ENCODE peak calls at places on chromosome 6, in seven cellular contexts. P is stimulated activated naive CD8-positive, alpha-beta T cell treated with anti-CD3 and anti-CD28 coated beads, Interleukin-15, Interleukin-2, amounts not matched to agents 100 U/mL and 50 U/mL, for 24 hours; D is NCI-H748 treated with DMSO at 0.1 percent for 48 hours; K is GM12891; L is PC-3; Z is amniotic stem cell; A is NCI-H226. T is an unnamed sample.

GRCh38 chr6:148501178-148501590 is 158.5 kb downstream of the SASH1 start:
- DNase-seq in P (no peak), D (no peak), K (no peak), L (peak; percentile 87), Z (no peak), A (no peak), T (no peak)

GRCh38 chr6:169172435-169172834 is 81.2 kb downstream of the THBS2 start:
- DNase-seq in P (no peak), D (no peak), K (no peak), L (peak; percentile 59), Z (peak; percentile 79), A (peak; percentile 99), T (no peak)

GRCh38 chr6:49939993-49940498 is 23.9 kb downstream of the DEFB114 start:
- DNase-seq in P (no peak), D (peak; percentile 39), K (no peak), L (no peak), Z (no peak), A (peak; percentile 4), T (no peak)

GRCh38 chr6:40355532-40355931 is 231.6 kb downstream of the LRFN2 start:
- DNase-seq in P (no peak), D (no peak), K (no peak), L (no peak), Z (no peak), A (no peak), T (no peak)

GRCh38 chr6:75089921-75090320 is 115.9 kb downstream of the COL12A1 start:
- DNase-seq in P (no peak), D (no peak), K (no peak), L (no peak), Z (no peak), A (no peak), T (no peak)

GRCh38 chr6:19731286-19731685 is 105.9 kb upstream of the ID4 start:
- DNase-seq in P (no peak), D (no peak), K (no peak), L (peak; percentile 87), Z (peak; percentile 48), A (peak; percentile 93), T (no peak)

GRCh38 chr6:139062921-139063320 is 34.4 kb downstream of the ABRACL start:
- DNase-seq in P (no peak), D (no peak), K (no peak), L (no peak), Z (peak; percentile 0), A (no peak), T (no peak)

GRCh38 chr6:85977661-85978060 is 335.0 kb upstream of the SYNCRIP start:
- DNase-seq in P (no peak), D (no peak), K (no peak), L (no peak), Z (no peak), A (no peak), T (no peak)

GRCh38 chr6:1496836-1497592 is 107.6 kb downstream of the FOXF2 start:
- DNase-seq in P (no peak), D (no peak), K (no peak), L (no peak), Z (no peak), A (no peak), T (no peak)

GRCh38 chr6:52108128-52108527 is 20.7 kb upstream of the PKHD1 start:
- DNase-seq in P (no peak), D (no peak), K (no peak), L (no peak), Z (no peak), A (no peak), T (no peak)

GRCh38 chr6:167825759-167826229 is 917 bp upstream of the AFDN start:
- DNase-seq in P (peak; percentile 24), D (peak; percentile 45), K (no peak), L (peak; percentile 56), Z (peak; percentile 18), A (peak; percentile 36), T (no peak)

GRCh38 chr6:39166189-39166917 is 51.4 kb upstream of the SAYSD1 start:
- DNase-seq in P (peak; percentile 94), D (peak; percentile 67), K (peak; percentile 80), L (peak; percentile 85), Z (peak; percentile 13), A (peak; percentile 38), T (no peak)

GRCh38 chr6:23656826-23657225 is 469.2 kb upstream of the NRSN1 start:
- DNase-seq in P (no peak), D (no peak), K (no peak), L (no peak), Z (no peak), A (no peak), T (no peak)

GRCh38 chr6:7176208-7176607 is 68.4 kb downstream of the RREB1 start:
- DNase-seq in P (no peak), D (no peak), K (no peak), L (no peak), Z (no peak), A (no peak), T (no peak)

GRCh38 chr6:107634147-107635057 is 144.5 kb downstream of the SOBP start:
- DNase-seq in P (peak; percentile 28), D (no peak), K (peak; percentile 33), L (no peak), Z (no peak), A (no peak), T (no peak)

GRCh38 chr6:46819561-46819960 is 26.4 kb downstream of the MEP1A start:
- DNase-seq in P (no peak), D (no peak), K (no peak), L (no peak), Z (no peak), A (no peak), T (no peak)

GRCh38 chr6:77463881-77464867 is 883 bp upstream of the HTR1B start:
- DNase-seq in P (no peak), D (peak; percentile 42), K (no peak), L (no peak), Z (no peak), A (no peak), T (no peak)

GRCh38 chr6:144265061-144265357 is 20.1 kb upstream of the UTRN start:
- DNase-seq in P (no peak), D (no peak), K (no peak), L (no peak), Z (no peak), A (peak; percentile 77), T (no peak)

GRCh38 chr6:33075568-33076405 is at the start of gene HLA-DPB1:
- DNase-seq in P (no peak), D (no peak), K (peak; percentile 40), L (peak; percentile 59), Z (no peak), A (peak; percentile 50), T (no peak)

GRCh38 chr6:117448732-117449131 is 23.0 kb upstream of the ROS1 start:
- DNase-seq in P (no peak), D (no peak), K (no peak), L (peak; percentile 91), Z (peak; percentile 88), A (peak; percentile 95), T (no peak)

GRCh38 chr6:131451330-131452195 is 121.5 kb upstream of the ARG1 start:
- DNase-seq in P (no peak), D (no peak), K (no peak), L (no peak), Z (no peak), A (no peak), T (no peak)

GRCh38 chr6:158027590-158028285 is 46.1 kb downstream of the SYNJ2 start:
- DNase-seq in P (no peak), D (no peak), K (no peak), L (no peak), Z (no peak), A (peak; percentile 41), T (no peak)

T was measured in esophagus squamous epithelium.